ENCODE peak calls at places on chromosome 21, in seven cellular contexts. A is mammary epithelial cell; I is iPS-NIHi11; X is EH; Y is stimulated activated CD4-positive, alpha-beta T cell treated with anti-CD3 and anti-CD28 coated beads, Interleukin-1b, Interleukin-23, amount 100 ng/mL, for 24 hours; U is NCI-H774; O is AML-193. G is an unnamed sample.

GRCh38 chr21:17732306-17732705 is 86.8 kb downstream of the C21orf91 start:
- DNase-seq in Y (no peak), U (peak), O (no peak), I (no peak), X (peak), A (peak), G (peak)

GRCh38 chr21:36735724-36736310 is 36.9 kb downstream of the SIM2 start:
- DNase-seq in I (no peak), Y (no peak), X (no peak), U (no peak), O (no peak), A (no peak), G (no peak)

GRCh38 chr21:44735821-44736220 is 24.4 kb upstream of the TSPEAR start:
- DNase-seq in A (no peak), Y (no peak), O (no peak), U (no peak), I (no peak), X (no peak), G (no peak)

GRCh38 chr21:17402885-17403477 is 109.9 kb upstream of the CXADR start:
- DNase-seq in O (no peak), X (no peak), Y (no peak), U (no peak), A (no peak), I (no peak), G (no peak)

GRCh38 chr21:43345746-43346409 is 81.1 kb downstream of the SIK1 start:
- DNase-seq in I (no peak), U (no peak), A (peak), X (peak), O (no peak), Y (no peak), G (no peak)

GRCh38 chr21:41951876-41952567 is 1.8 kb downstream of the C2CD2 start:
- DNase-seq in I (no peak), X (no peak), U (no peak), O (no peak), A (no peak), Y (no peak), G (no peak)

GRCh38 chr21:38875694-38876492 is 70.2 kb downstream of the ETS2 start:
- DNase-seq in O (peak), X (peak), U (no peak), Y (no peak), I (no peak), A (peak), G (no peak)

GRCh38 chr21:44916965-44917364 is 3.7 kb downstream of the ITGB2 start:
- DNase-seq in U (no peak), A (peak), Y (no peak), O (no peak), I (no peak), X (no peak), G (no peak)

GRCh38 chr21:18716578-18717138 is 313.1 kb upstream of the TMPRSS15 start:
- DNase-seq in X (no peak), A (no peak), Y (no peak), I (no peak), U (peak), O (no peak), G (peak)

GRCh38 chr21:34796518-34797201 is 127.9 kb downstream of the CLIC6 start:
- DNase-seq in X (peak), A (no peak), Y (no peak), O (no peak), U (no peak), I (peak), G (no peak)

GRCh38 chr21:41865002-41865777 is 14.0 kb downstream of the PRDM15 start:
- DNase-seq in A (no peak), Y (no peak), O (no peak), U (no peak), X (no peak), I (no peak), G (no peak)

GRCh38 chr21:26532208-26532607 is 40.9 kb downstream of the CYYR1 start:
- DNase-seq in Y (no peak), O (no peak), A (no peak), X (no peak), U (no peak), I (no peak), G (no peak)

GRCh38 chr21:16454371-16454770 is 724.6 kb downstream of the USP25 start:
- DNase-seq in X (no peak), A (no peak), I (no peak), U (no peak), Y (no peak), O (no peak), G (no peak)

GRCh38 chr21:39313042-39313456 is 383 bp downstream of the BRWD1 start:
- DNase-seq in X (no peak), O (no peak), U (no peak), Y (no peak), A (no peak), I (peak), G (no peak)

GRCh38 chr21:42515708-42516502 is 2.3 kb downstream of the SLC37A1 start:
- DNase-seq in O (no peak), X (peak), I (peak), Y (no peak), A (no peak), U (no peak), G (peak)

GRCh38 chr21:20662523-20662922 is 335.7 kb upstream of the NCAM2 start:
- DNase-seq in O (no peak), X (no peak), A (no peak), Y (no peak), U (no peak), I (peak), G (no peak)